ENCODE peak calls at places on chromosomes 12 and 14, in seven cellular contexts. L, D, C, R, J, Y and F are unnamed samples. For H3K4me1, the result is how much of the 10 kb centered on the place peaks cover.

GRCh38 chr12:105409881-105410471 is 79.5 kb downstream of the C12orf75 start:
- DNase-seq in L (no peak), D (no peak), C (peak), R (no peak), J (no peak), Y (peak), F (no peak)

GRCh38 chr14:75340921-75341320 is 62.3 kb downstream of the FOS start:
- DNase-seq in L (peak), D (peak), C (peak), R (no peak), J (no peak), Y (peak), F (peak)

GRCh38 chr12:88401153-88401552 is 179.1 kb downstream of the KITLG start:
- DNase-seq in L (no peak), D (no peak), C (no peak), R (no peak), J (no peak), Y (no peak), F (no peak)

GRCh38 chr14:102776761-102777710 is at the start of gene TRAF3:
- DNase-seq in L (peak), D (peak), C (peak), R (peak), J (peak), Y (no peak), F (no peak)

GRCh38 chr14:94421316-94421715 is 31.3 kb downstream of the SERPINA11 start:
- DNase-seq in L (no peak), D (no peak), C (no peak), R (no peak), J (no peak), Y (no peak), F (no peak)

GRCh38 chr14:104239185-104239775 is 100.9 kb downstream of the KIF26A start:
- DNase-seq in L (peak), D (peak), C (peak), R (no peak), J (no peak), Y (peak), F (no peak)

GRCh38 chr14:27315947-27316346 is 718.1 kb upstream of the NOVA1 start:
- DNase-seq in L (no peak), D (no peak), C (no peak), R (no peak), J (no peak), Y (no peak), F (no peak)

GRCh38 chr14:91693342-91693741 is 38.5 kb downstream of the CATSPERB start:
- DNase-seq in L (peak), D (no peak), C (no peak), R (peak), J (no peak), Y (no peak), F (no peak)

GRCh38 chr12:89951050-89951693 is 242.5 kb upstream of the ATP2B1 start:
- DNase-seq in L (no peak), D (no peak), C (no peak), R (peak), J (no peak), Y (no peak), F (no peak)

GRCh38 chr14:90072350-90072749 is 10.6 kb downstream of the KCNK13 start:
- DNase-seq in L (no peak), D (no peak), C (no peak), R (no peak), J (no peak), Y (no peak), F (no peak)

GRCh38 chr14:82776958-82777357 is 1243.3 kb upstream of the SEL1L start:
- DNase-seq in L (no peak), D (no peak), C (no peak), R (no peak), J (no peak), Y (no peak), F (no peak)

GRCh38 chr14:47675489-47676300 is at the start of gene MDGA2:
- DNase-seq in L (no peak), D (no peak), C (no peak), R (peak), J (no peak), Y (no peak), F (no peak)

GRCh38 chr12:52808573-52809160 is 5.2 kb downstream of the KRT4 start:
- DNase-seq in L (no peak), D (no peak), C (no peak), R (no peak), J (no peak), Y (no peak), F (no peak)

GRCh38 chr14:53967606-53968005 is 11.0 kb upstream of the BMP4 start:
- DNase-seq in L (no peak), D (no peak), C (no peak), R (no peak), J (no peak), Y (no peak), F (no peak)

GRCh38 chr14:24426912-24427536 is 2.4 kb downstream of the CBLN3 start:
- DNase-seq in L (no peak), D (peak), C (peak), R (no peak), J (no peak), Y (peak), F (no peak)

GRCh38 chr14:32683679-32684078 is 255.0 kb upstream of the NPAS3 start:
- DNase-seq in L (no peak), D (no peak), C (no peak), R (no peak), J (no peak), Y (no peak), F (no peak)

GRCh38 chr12:83945871-83946270 is 966.7 kb downstream of the SLC6A15 start:
- DNase-seq in L (no peak), D (no peak), C (no peak), R (peak), J (peak), Y (no peak), F (no peak)

GRCh38 chr12:110165540-110166159 is 41.5 kb downstream of the IFT81 start:
- DNase-seq in L (no peak), D (no peak), C (no peak), R (no peak), J (no peak), Y (no peak), F (no peak)

GRCh38 chr12:47819902-47820630 is at the start of gene HDAC7:
- DNase-seq in L (peak), D (peak), C (peak), R (peak), J (peak), Y (peak), F (peak)

GRCh38 chr12:20212658-20213387 is 155.5 kb upstream of the PDE3A start:
- DNase-seq in L (peak), D (peak), C (peak), R (peak), J (no peak), Y (peak), F (no peak)

GRCh38 chr14:52338282-52338681 is 24.2 kb downstream of the PTGER2 start:
- DNase-seq in L (no peak), D (no peak), C (no peak), R (peak), J (no peak), Y (no peak), F (no peak)

GRCh38 chr12:121423682-121424631 is 24.0 kb downstream of the RNF34 start:
- DNase-seq in L (no peak), D (no peak), C (no peak), R (no peak), J (no peak), Y (no peak), F (no peak)

GRCh38 chr12:48489012-48489411 is 6.7 kb downstream of the C12orf54 start:
- DNase-seq in L (no peak), D (no peak), C (no peak), R (no peak), J (no peak), Y (no peak), F (no peak)

GRCh38 chr12:104465379-104465778 is 8.6 kb downstream of the CHST11 start:
- DNase-seq in L (no peak), D (no peak), C (no peak), R (no peak), J (peak), Y (no peak), F (no peak)

GRCh38 chr14:58272589-58273372 is 25.6 kb upstream of the ARID4A start:
- DNase-seq in L (peak), D (no peak), C (peak), R (peak), J (peak), Y (no peak), F (no peak)

GRCh38 chr14:78698991-78699390 is 528.8 kb downstream of the NRXN3 start:
- DNase-seq in L (no peak), D (no peak), C (no peak), R (no peak), J (no peak), Y (no peak), F (no peak)

GRCh38 chr12:75489613-75490210 is 9.2 kb downstream of the GLIPR1 start:
- DNase-seq in L (no peak), D (no peak), C (no peak), R (no peak), J (no peak), Y (no peak), F (no peak)

GRCh38 chr14:65791551-65791981 is 379.0 kb downstream of the FUT8 start:
- DNase-seq in L (no peak), D (no peak), C (no peak), R (peak), J (no peak), Y (no peak), F (no peak)

GRCh38 chr12:57512665-57513064 is 7.6 kb downstream of the DDIT3 start:
- DNase-seq in L (no peak), D (no peak), C (no peak), R (no peak), J (no peak), Y (no peak), F (no peak)

GRCh38 chr14:55243813-55244212 is 27.4 kb upstream of the FBXO34 start:
- DNase-seq in L (no peak), D (no peak), C (no peak), R (no peak), J (no peak), Y (no peak), F (no peak)

DNA sequence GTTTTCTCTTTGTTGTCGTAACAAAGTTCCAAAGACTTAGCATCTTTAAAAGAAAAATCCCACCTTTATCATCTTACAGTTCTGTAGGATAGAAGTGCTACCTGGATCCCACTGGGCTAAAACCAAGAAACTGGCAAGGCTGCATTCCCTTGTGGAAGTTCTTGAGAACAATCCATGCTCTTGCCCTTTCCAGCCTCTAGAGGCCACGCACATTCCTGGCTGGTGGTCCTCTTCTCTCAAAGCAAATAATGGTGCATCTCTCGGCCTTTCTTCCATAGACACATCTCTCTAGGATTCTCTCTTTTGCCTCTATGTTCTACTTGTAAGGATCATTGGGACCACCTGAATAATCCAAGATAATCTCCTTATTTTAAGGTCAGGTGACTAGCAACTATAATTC is 8.2 kb upstream of the PAWR start:
- DNase-seq in L (no peak), D (no peak), C (no peak), R (no peak), J (no peak), Y (no peak), F (no peak)
- H3K27ac ChIP-seq in L (no peak), D (no peak), C (no peak), R (no peak), J (no peak), Y (no peak), F (no peak)

DNA sequence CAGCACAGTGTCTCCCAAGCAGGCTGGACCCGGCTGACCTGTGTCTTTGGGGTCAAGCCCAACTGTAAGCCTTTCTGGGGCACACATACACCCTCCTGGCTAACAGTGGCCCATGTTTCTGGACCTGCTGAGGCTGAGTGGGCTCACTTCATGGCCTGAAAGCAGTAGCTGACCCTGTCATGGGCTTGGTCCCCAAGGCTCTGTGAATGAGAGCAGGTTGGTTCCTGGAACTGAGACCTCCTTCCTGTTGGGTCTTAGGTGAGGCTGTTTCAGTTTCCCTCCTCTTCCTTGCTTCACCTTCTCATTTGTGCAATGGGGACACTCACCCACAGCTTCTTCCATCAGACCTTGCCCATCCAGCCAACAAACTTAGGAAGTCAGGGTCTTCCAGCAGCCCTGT is 744 bp upstream of the IL25 start:
- DNase-seq in L (no peak), D (no peak), C (no peak), R (no peak), J (no peak), Y (no peak), F (no peak)
- H3K4me1 ChIP-seq in L (under half), D (under half), C (under half), R (under half), J (under half), Y (under half), F (under half)

GRCh38 chr12:15824516-15824915 is 35.3 kb upstream of the EPS8 start:
- DNase-seq in L (no peak), D (no peak), C (no peak), R (no peak), J (no peak), Y (no peak), F (no peak)

GRCh38 chr12:15818418-15818817 is 29.2 kb upstream of the EPS8 start:
- DNase-seq in L (no peak), D (no peak), C (no peak), R (no peak), J (no peak), Y (no peak), F (no peak)

GRCh38 chr12:15823360-15824128 is 34.4 kb upstream of the EPS8 start:
- DNase-seq in L (no peak), D (no peak), C (no peak), R (no peak), J (no peak), Y (no peak), F (no peak)

GRCh38 chr12:15815730-15816129 is 26.5 kb upstream of the EPS8 start:
- DNase-seq in L (no peak), D (no peak), C (no peak), R (no peak), J (no peak), Y (no peak), F (no peak)

DNA sequence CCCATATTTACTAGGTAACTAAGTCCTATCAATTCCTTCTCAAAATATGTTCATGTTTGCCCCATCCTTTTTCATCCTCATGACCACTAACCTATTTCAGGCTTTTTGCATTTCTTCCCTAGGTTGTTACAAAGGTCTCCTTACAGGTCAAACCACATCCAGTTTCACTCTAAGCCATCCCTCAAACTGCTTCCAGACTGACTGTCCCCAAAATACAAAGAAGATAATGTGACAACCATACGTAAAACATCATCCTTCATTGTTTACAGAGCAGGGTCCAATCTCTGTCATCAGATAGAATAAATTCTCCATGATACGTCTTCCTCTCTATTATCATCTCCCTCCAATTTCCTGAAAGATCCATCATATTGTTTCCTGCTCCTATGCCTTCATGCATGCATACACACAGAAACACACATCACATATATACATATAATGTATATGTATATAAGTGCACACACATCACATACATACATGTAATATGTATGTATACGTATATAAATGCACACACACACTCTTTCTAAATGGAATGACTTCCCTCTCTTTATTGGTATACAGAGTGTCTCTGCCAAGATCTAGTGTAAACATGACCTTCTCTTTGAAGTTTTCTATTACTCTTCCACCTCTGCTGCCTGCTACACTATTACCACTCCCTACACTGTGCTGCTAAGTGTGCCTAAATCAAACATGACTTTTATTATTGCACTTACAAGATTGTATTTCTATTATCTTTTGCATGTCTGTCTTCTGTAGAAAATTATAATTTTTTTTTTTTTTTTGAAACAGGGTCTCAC is 30.7 kb upstream of the EPS8 start:
- DNase-seq in L (no peak), D (no peak), C (no peak), R (no peak), J (no peak), Y (no peak), F (no peak)
- TF ChIP-seq EP300 in L (no peak), D (no peak), C (no peak), R (no peak), J (no peak), Y (no peak), F (no peak)

DNA sequence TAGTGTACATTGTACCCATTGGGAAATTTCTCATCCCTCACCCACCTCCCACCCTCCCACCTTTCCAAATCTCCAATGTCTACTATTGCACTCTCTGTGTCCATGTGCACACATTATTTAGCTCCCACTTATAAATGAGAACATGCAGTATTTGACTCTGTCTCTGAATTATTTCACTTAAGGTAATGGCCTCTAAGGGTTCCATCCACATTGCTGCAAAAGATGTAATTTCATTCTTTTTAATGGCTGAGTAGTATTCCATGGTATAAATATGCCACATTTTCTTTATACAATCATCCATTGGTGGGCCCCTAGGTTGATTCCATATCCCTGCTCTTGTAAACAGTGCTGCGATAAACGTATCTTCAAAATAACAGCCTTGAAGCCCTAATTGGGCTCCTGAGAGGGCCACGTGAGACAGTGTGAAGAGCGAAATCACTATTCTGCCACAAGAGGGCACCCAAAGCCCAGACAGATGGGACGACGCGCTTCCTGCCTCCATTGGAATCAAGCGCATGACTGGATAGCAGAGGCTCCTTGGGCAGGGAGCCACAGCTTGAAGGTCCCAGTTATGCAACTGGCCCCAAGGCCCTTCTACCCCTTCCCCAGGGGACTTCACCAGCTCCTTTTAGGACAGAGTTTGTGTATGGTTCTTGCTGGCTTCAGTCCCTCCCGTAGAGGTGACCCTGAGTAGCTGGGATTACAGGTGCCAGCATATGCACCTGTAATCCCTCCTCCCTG is 21.3 kb upstream of the CD27 start:
- DNase-seq in L (peak), D (peak), C (peak), R (peak), J (peak), Y (peak), F (no peak)
- H3K27ac ChIP-seq in L (peak), D (no peak), C (no peak), R (peak), J (no peak), Y (no peak), F (peak)

DNA sequence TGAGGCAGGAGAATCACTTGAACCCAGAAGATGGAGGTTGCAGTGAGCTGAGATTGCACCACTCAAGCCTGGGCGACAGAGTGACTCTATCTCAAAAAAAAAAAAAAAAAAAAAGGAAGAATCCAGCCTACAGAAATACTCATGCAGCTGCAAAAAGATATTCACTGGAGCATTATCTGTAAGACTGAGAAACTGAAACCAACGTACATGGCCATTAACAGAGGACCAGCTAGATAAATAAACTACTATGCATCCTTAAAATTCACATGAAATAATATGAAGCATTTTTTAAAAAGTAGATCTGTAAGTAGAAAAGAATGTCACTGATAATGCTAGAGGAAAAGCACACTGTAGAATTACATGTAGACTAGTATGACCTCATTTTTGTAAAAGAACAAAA is 3.5 kb downstream of the SLC7A7 start:
- DNase-seq in L (no peak), D (no peak), C (no peak), R (no peak), J (no peak), Y (no peak), F (no peak)
- H3K4me1 ChIP-seq in L (under half), D (under half), C (under half), R (under half), J (under half), Y (under half), F (under half)

GRCh38 chr12:111503116-111503515 is 96.0 kb downstream of the ATXN2 start:
- DNase-seq in L (no peak), D (no peak), C (no peak), R (no peak), J (no peak), Y (no peak), F (no peak)
- TF ChIP-seq EP300 in L (no peak), D (no peak), C (no peak), R (no peak), J (no peak), Y (no peak), F (no peak)

DNA sequence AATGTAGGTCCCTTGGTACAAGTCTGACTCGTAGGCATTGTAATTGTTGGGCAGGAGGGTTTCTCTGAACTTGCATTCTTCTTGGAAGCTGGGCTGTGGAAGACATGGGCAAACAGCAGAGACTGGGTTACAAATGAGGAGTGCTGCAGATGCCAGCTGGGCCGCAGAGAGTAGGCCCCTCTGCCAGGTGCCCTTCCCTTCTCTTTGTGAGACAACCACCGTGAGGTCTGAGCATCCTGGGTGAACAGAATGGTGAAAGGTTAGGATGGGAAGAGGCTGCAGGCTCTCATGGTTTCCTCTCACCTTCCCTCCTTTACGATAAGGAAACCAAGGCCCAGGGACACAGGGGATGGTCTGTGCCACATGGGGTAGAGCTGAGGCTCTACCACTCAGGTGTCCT is 11.3 kb downstream of the FGF6 start:
- DNase-seq in L (no peak), D (no peak), C (no peak), R (no peak), J (no peak), Y (no peak), F (no peak)
- H3K27ac ChIP-seq in L (no peak), D (no peak), C (no peak), R (no peak), J (no peak), Y (no peak), F (no peak)